ENCODE peak calls at places on chromosome 4, in eight cellular contexts. One of them, this sample, is unnamed.
A peak's percentile ranks its signal among the peaks of the same experiment; 100 is the strongest.

GRCh38 chr4:28686618-28687017 is 1826.0 kb downstream of the STIM2 start:
- DNase-seq in C1 segment of cervical spinal cord: peak; percentile 1
- DNase-seq in HTR-8/SVneo: peak; percentile 11
- DNase-seq in DMS 273 treated with DMSO at 0.1 percent for 48 hours: no peak
- DNase-seq in stimulated activated CD8-positive, alpha-beta memory T cell treated with anti-CD3 and anti-CD28 coated beads, Interleukin-2, amount 100 ng/mL, for 48 hours: no peak
- DNase-seq in GM06990: no peak
- DNase-seq in T-helper 17 cell: no peak
- DNase-seq in cardiac muscle cell: peak; percentile 32
- DNase-seq in this sample: peak; percentile 17

GRCh38 chr4:4446434-4446833 is 59.5 kb downstream of the NSG1 start:
- DNase-seq in DMS 273 treated with DMSO at 0.1 percent for 48 hours: no peak
- DNase-seq in T-helper 17 cell: no peak
- DNase-seq in HTR-8/SVneo: no peak
- DNase-seq in stimulated activated CD8-positive, alpha-beta memory T cell treated with anti-CD3 and anti-CD28 coated beads, Interleukin-2, amount 100 ng/mL, for 48 hours: no peak
- DNase-seq in GM06990: no peak
- DNase-seq in cardiac muscle cell: no peak
- DNase-seq in C1 segment of cervical spinal cord: no peak
- DNase-seq in this sample: no peak

GRCh38 chr4:8328866-8329559 is 59.5 kb downstream of the HTRA3 start:
- DNase-seq in DMS 273 treated with DMSO at 0.1 percent for 48 hours: no peak
- DNase-seq in stimulated activated CD8-positive, alpha-beta memory T cell treated with anti-CD3 and anti-CD28 coated beads, Interleukin-2, amount 100 ng/mL, for 48 hours: no peak
- DNase-seq in HTR-8/SVneo: no peak
- DNase-seq in T-helper 17 cell: no peak
- DNase-seq in C1 segment of cervical spinal cord: no peak
- DNase-seq in cardiac muscle cell: no peak
- DNase-seq in GM06990: no peak
- DNase-seq in this sample: no peak

GRCh38 chr4:184812181-184812542 is 13.6 kb downstream of the ACSL1 start:
- DNase-seq in cardiac muscle cell: no peak
- DNase-seq in stimulated activated CD8-positive, alpha-beta memory T cell treated with anti-CD3 and anti-CD28 coated beads, Interleukin-2, amount 100 ng/mL, for 48 hours: no peak
- DNase-seq in HTR-8/SVneo: no peak
- DNase-seq in DMS 273 treated with DMSO at 0.1 percent for 48 hours: no peak
- DNase-seq in GM06990: no peak
- DNase-seq in C1 segment of cervical spinal cord: no peak
- DNase-seq in T-helper 17 cell: no peak
- DNase-seq in this sample: no peak

GRCh38 chr4:109091754-109092409 is 210.6 kb downstream of the COL25A1 start:
- DNase-seq in stimulated activated CD8-positive, alpha-beta memory T cell treated with anti-CD3 and anti-CD28 coated beads, Interleukin-2, amount 100 ng/mL, for 48 hours: no peak
- DNase-seq in cardiac muscle cell: no peak
- DNase-seq in GM06990: no peak
- DNase-seq in DMS 273 treated with DMSO at 0.1 percent for 48 hours: no peak
- DNase-seq in C1 segment of cervical spinal cord: no peak
- DNase-seq in HTR-8/SVneo: no peak
- DNase-seq in T-helper 17 cell: no peak
- DNase-seq in this sample: no peak

GRCh38 chr4:7968262-7968896 is 28.7 kb upstream of the AFAP1 start:
- DNase-seq in C1 segment of cervical spinal cord: no peak
- DNase-seq in stimulated activated CD8-positive, alpha-beta memory T cell treated with anti-CD3 and anti-CD28 coated beads, Interleukin-2, amount 100 ng/mL, for 48 hours: no peak
- DNase-seq in HTR-8/SVneo: no peak
- DNase-seq in GM06990: no peak
- DNase-seq in T-helper 17 cell: no peak
- DNase-seq in cardiac muscle cell: peak; percentile 89
- DNase-seq in DMS 273 treated with DMSO at 0.1 percent for 48 hours: no peak
- DNase-seq in this sample: no peak

GRCh38 chr4:128386761-128387599 is 99.4 kb upstream of the PGRMC2 start:
- DNase-seq in T-helper 17 cell: no peak
- DNase-seq in C1 segment of cervical spinal cord: peak; percentile 86
- DNase-seq in HTR-8/SVneo: peak; percentile 77
- DNase-seq in cardiac muscle cell: peak; percentile 97
- DNase-seq in stimulated activated CD8-positive, alpha-beta memory T cell treated with anti-CD3 and anti-CD28 coated beads, Interleukin-2, amount 100 ng/mL, for 48 hours: no peak
- DNase-seq in GM06990: no peak
- DNase-seq in DMS 273 treated with DMSO at 0.1 percent for 48 hours: peak; percentile 88
- DNase-seq in this sample: peak; percentile 77

GRCh38 chr4:55491486-55491885 is 55.2 kb downstream of the CLOCK start:
- DNase-seq in T-helper 17 cell: no peak
- DNase-seq in GM06990: no peak
- DNase-seq in DMS 273 treated with DMSO at 0.1 percent for 48 hours: no peak
- DNase-seq in cardiac muscle cell: peak; percentile 14
- DNase-seq in HTR-8/SVneo: no peak
- DNase-seq in C1 segment of cervical spinal cord: no peak
- DNase-seq in stimulated activated CD8-positive, alpha-beta memory T cell treated with anti-CD3 and anti-CD28 coated beads, Interleukin-2, amount 100 ng/mL, for 48 hours: no peak
- DNase-seq in this sample: no peak

GRCh38 chr4:4461850-4462249 is 74.9 kb downstream of the NSG1 start:
- DNase-seq in stimulated activated CD8-positive, alpha-beta memory T cell treated with anti-CD3 and anti-CD28 coated beads, Interleukin-2, amount 100 ng/mL, for 48 hours: peak; percentile 2
- DNase-seq in T-helper 17 cell: peak; percentile 73
- DNase-seq in DMS 273 treated with DMSO at 0.1 percent for 48 hours: no peak
- DNase-seq in GM06990: no peak
- DNase-seq in C1 segment of cervical spinal cord: no peak
- DNase-seq in HTR-8/SVneo: no peak
- DNase-seq in cardiac muscle cell: no peak
- DNase-seq in this sample: no peak

GRCh38 chr4:135371137-135371536 is 1169.5 kb upstream of the PABPC4L start:
- DNase-seq in DMS 273 treated with DMSO at 0.1 percent for 48 hours: no peak
- DNase-seq in C1 segment of cervical spinal cord: no peak
- DNase-seq in cardiac muscle cell: no peak
- DNase-seq in HTR-8/SVneo: no peak
- DNase-seq in GM06990: no peak
- DNase-seq in T-helper 17 cell: no peak
- DNase-seq in stimulated activated CD8-positive, alpha-beta memory T cell treated with anti-CD3 and anti-CD28 coated beads, Interleukin-2, amount 100 ng/mL, for 48 hours: no peak
- DNase-seq in this sample: no peak

GRCh38 chr4:8919651-8920288 is 48.1 kb upstream of the HMX1 start:
- DNase-seq in DMS 273 treated with DMSO at 0.1 percent for 48 hours: no peak
- DNase-seq in GM06990: no peak
- DNase-seq in C1 segment of cervical spinal cord: no peak
- DNase-seq in T-helper 17 cell: no peak
- DNase-seq in HTR-8/SVneo: no peak
- DNase-seq in cardiac muscle cell: no peak
- DNase-seq in stimulated activated CD8-positive, alpha-beta memory T cell treated with anti-CD3 and anti-CD28 coated beads, Interleukin-2, amount 100 ng/mL, for 48 hours: no peak
- DNase-seq in this sample: no peak

GRCh38 chr4:174749091-174749490 is 80.0 kb downstream of the GLRA3 start:
- DNase-seq in cardiac muscle cell: peak; percentile 29
- DNase-seq in DMS 273 treated with DMSO at 0.1 percent for 48 hours: no peak
- DNase-seq in HTR-8/SVneo: no peak
- DNase-seq in GM06990: no peak
- DNase-seq in C1 segment of cervical spinal cord: no peak
- DNase-seq in stimulated activated CD8-positive, alpha-beta memory T cell treated with anti-CD3 and anti-CD28 coated beads, Interleukin-2, amount 100 ng/mL, for 48 hours: no peak
- DNase-seq in T-helper 17 cell: no peak
- DNase-seq in this sample: no peak

GRCh38 chr4:123804171-123804721 is 407.7 kb downstream of the SPRY1 start:
- DNase-seq in T-helper 17 cell: no peak
- DNase-seq in stimulated activated CD8-positive, alpha-beta memory T cell treated with anti-CD3 and anti-CD28 coated beads, Interleukin-2, amount 100 ng/mL, for 48 hours: no peak
- DNase-seq in HTR-8/SVneo: no peak
- DNase-seq in GM06990: no peak
- DNase-seq in cardiac muscle cell: no peak
- DNase-seq in DMS 273 treated with DMSO at 0.1 percent for 48 hours: no peak
- DNase-seq in C1 segment of cervical spinal cord: no peak
- DNase-seq in this sample: no peak

GRCh38 chr4:25172964-25173917 is 13.0 kb upstream of the SEPSECS start:
- DNase-seq in HTR-8/SVneo: peak; percentile 71
- DNase-seq in cardiac muscle cell: peak; percentile 96
- DNase-seq in C1 segment of cervical spinal cord: no peak
- DNase-seq in stimulated activated CD8-positive, alpha-beta memory T cell treated with anti-CD3 and anti-CD28 coated beads, Interleukin-2, amount 100 ng/mL, for 48 hours: no peak
- DNase-seq in T-helper 17 cell: no peak
- DNase-seq in DMS 273 treated with DMSO at 0.1 percent for 48 hours: no peak
- DNase-seq in GM06990: no peak
- DNase-seq in this sample: peak; percentile 52

GRCh38 chr4:152983774-152984411 is 47.8 kb downstream of the FHDC1 start:
- DNase-seq in cardiac muscle cell: peak; percentile 46
- DNase-seq in stimulated activated CD8-positive, alpha-beta memory T cell treated with anti-CD3 and anti-CD28 coated beads, Interleukin-2, amount 100 ng/mL, for 48 hours: no peak
- DNase-seq in DMS 273 treated with DMSO at 0.1 percent for 48 hours: no peak
- DNase-seq in C1 segment of cervical spinal cord: no peak
- DNase-seq in GM06990: no peak
- DNase-seq in T-helper 17 cell: no peak
- DNase-seq in HTR-8/SVneo: peak; percentile 59
- DNase-seq in this sample: no peak

GRCh38 chr4:82604522-82604921 is 42.7 kb upstream of the TMEM150C start:
- DNase-seq in stimulated activated CD8-positive, alpha-beta memory T cell treated with anti-CD3 and anti-CD28 coated beads, Interleukin-2, amount 100 ng/mL, for 48 hours: no peak
- DNase-seq in HTR-8/SVneo: no peak
- DNase-seq in GM06990: no peak
- DNase-seq in cardiac muscle cell: no peak
- DNase-seq in T-helper 17 cell: no peak
- DNase-seq in C1 segment of cervical spinal cord: no peak
- DNase-seq in DMS 273 treated with DMSO at 0.1 percent for 48 hours: no peak
- DNase-seq in this sample: no peak

GRCh38 chr4:17476811-17477210 is 35.1 kb downstream of the QDPR start:
- DNase-seq in cardiac muscle cell: no peak
- DNase-seq in stimulated activated CD8-positive, alpha-beta memory T cell treated with anti-CD3 and anti-CD28 coated beads, Interleukin-2, amount 100 ng/mL, for 48 hours: no peak
- DNase-seq in DMS 273 treated with DMSO at 0.1 percent for 48 hours: no peak
- DNase-seq in HTR-8/SVneo: no peak
- DNase-seq in C1 segment of cervical spinal cord: no peak
- DNase-seq in T-helper 17 cell: no peak
- DNase-seq in GM06990: no peak
- DNase-seq in this sample: no peak

GRCh38 chr4:2961411-2962098 is 1.7 kb downstream of the NOP14 start:
- DNase-seq in stimulated activated CD8-positive, alpha-beta memory T cell treated with anti-CD3 and anti-CD28 coated beads, Interleukin-2, amount 100 ng/mL, for 48 hours: no peak
- DNase-seq in HTR-8/SVneo: no peak
- DNase-seq in GM06990: no peak
- DNase-seq in T-helper 17 cell: no peak
- DNase-seq in DMS 273 treated with DMSO at 0.1 percent for 48 hours: no peak
- DNase-seq in C1 segment of cervical spinal cord: no peak
- DNase-seq in cardiac muscle cell: no peak
- DNase-seq in this sample: no peak

GRCh38 chr4:17690898-17691297 is 76.5 kb downstream of the MED28 start:
- DNase-seq in cardiac muscle cell: no peak
- DNase-seq in DMS 273 treated with DMSO at 0.1 percent for 48 hours: no peak
- DNase-seq in GM06990: no peak
- DNase-seq in C1 segment of cervical spinal cord: no peak
- DNase-seq in T-helper 17 cell: no peak
- DNase-seq in HTR-8/SVneo: no peak
- DNase-seq in stimulated activated CD8-positive, alpha-beta memory T cell treated with anti-CD3 and anti-CD28 coated beads, Interleukin-2, amount 100 ng/mL, for 48 hours: no peak
- DNase-seq in this sample: no peak

GRCh38 chr4:57926311-57926710 is 816.1 kb upstream of the IGFBP7 start:
- DNase-seq in cardiac muscle cell: no peak
- DNase-seq in GM06990: no peak
- DNase-seq in DMS 273 treated with DMSO at 0.1 percent for 48 hours: no peak
- DNase-seq in HTR-8/SVneo: no peak
- DNase-seq in stimulated activated CD8-positive, alpha-beta memory T cell treated with anti-CD3 and anti-CD28 coated beads, Interleukin-2, amount 100 ng/mL, for 48 hours: no peak
- DNase-seq in T-helper 17 cell: no peak
- DNase-seq in C1 segment of cervical spinal cord: no peak
- DNase-seq in this sample: no peak

This sample was measured in amygdala.